ENCODE peak calls at places on chromosomes 13 and 19, in seven cellular contexts. E is C1 segment of cervical spinal cord; O is HFF-Myc; U is naive thymus-derived CD8-positive, alpha-beta T cell; S is CD4-positive, alpha-beta T cell; A is NCI-H526; D is HEK293T. C is an unnamed sample.

GRCh38 chr13:32316030-32316344 is 679 bp downstream of the BRCA2 start:
- DNase-seq in O (no peak), U (no peak), A (peak), E (no peak), D (no peak), S (no peak), C (no peak)

GRCh38 chr19:4524808-4525562 is 6.7 kb upstream of the PLIN4 start:
- DNase-seq in E (no peak), U (peak), S (peak), A (no peak), D (peak), O (no peak), C (peak)

GRCh38 chr19:16899566-16900075 is 10.8 kb downstream of the F2RL3 start:
- DNase-seq in D (peak), S (no peak), U (no peak), O (no peak), A (no peak), E (no peak), C (no peak)

GRCh38 chr19:732325-733069 is 18.4 kb upstream of the MISP start:
- DNase-seq in O (no peak), U (no peak), A (no peak), S (no peak), D (no peak), E (no peak), C (no peak)

GRCh38 chr19:15556634-15557181 is 48.4 kb downstream of the CYP4F22 start:
- DNase-seq in E (no peak), A (no peak), S (no peak), D (no peak), O (no peak), U (no peak), C (no peak)

GRCh38 chr13:73421310-73421912 is 362.6 kb downstream of the KLF5 start:
- DNase-seq in A (no peak), O (no peak), U (no peak), D (no peak), S (no peak), E (no peak), C (no peak)

GRCh38 chr13:40927929-40928328 is 91.2 kb downstream of the ELF1 start:
- DNase-seq in S (no peak), O (no peak), U (no peak), A (peak), D (no peak), E (no peak), C (no peak)

GRCh38 chr13:32659736-32660135 is 73.5 kb downstream of the PDS5B start:
- DNase-seq in O (no peak), A (no peak), U (no peak), E (no peak), S (no peak), D (no peak), C (no peak)

GRCh38 chr13:41588899-41589298 is 131.5 kb downstream of the RGCC start:
- DNase-seq in O (peak), E (no peak), U (no peak), S (no peak), D (no peak), A (no peak), C (no peak)

GRCh38 chr19:46515879-46516350 is 20.2 kb upstream of the PNMA8B start:
- DNase-seq in E (no peak), U (peak), O (peak), S (no peak), D (peak), A (no peak), C (no peak)

GRCh38 chr19:48810151-48810550 is 678 bp downstream of the BCAT2 start:
- DNase-seq in O (no peak), S (no peak), A (no peak), D (no peak), U (no peak), E (no peak), C (no peak)

GRCh38 chr19:13637664-13638063 is 126.7 kb upstream of the MRI1 start:
- DNase-seq in U (no peak), S (no peak), D (no peak), A (no peak), E (no peak), O (no peak), C (no peak)

GRCh38 chr13:77637583-77637982 is 59.9 kb upstream of the SLAIN1 start:
- DNase-seq in A (no peak), D (no peak), O (no peak), S (no peak), E (no peak), U (no peak), C (no peak)

GRCh38 chr13:27043013-27043412 is 128.6 kb downstream of the USP12 start:
- DNase-seq in E (no peak), U (no peak), D (no peak), O (peak), S (no peak), A (peak), C (peak)

GRCh38 chr13:79328510-79328909 is 77.5 kb downstream of the RBM26 start:
- DNase-seq in D (no peak), O (no peak), A (no peak), U (no peak), S (no peak), E (no peak), C (no peak)

GRCh38 chr19:3186377-3186688 is 603 bp downstream of the NCLN start:
- DNase-seq in S (no peak), U (no peak), E (no peak), O (no peak), D (no peak), A (no peak), C (no peak)

GRCh38 chr13:44918323-44919102 is 70.8 kb downstream of the NUFIP1 start:
- DNase-seq in A (peak), O (peak), S (peak), D (peak), E (peak), U (no peak), C (peak)

GRCh38 chr13:70357031-70357430 is 248.8 kb upstream of the KLHL1 start:
- DNase-seq in D (no peak), A (no peak), O (no peak), E (no peak), S (no peak), U (no peak), C (no peak)

GRCh38 chr13:38419312-38419873 is 69.7 kb downstream of the UFM1 start:
- DNase-seq in D (no peak), S (no peak), E (no peak), O (no peak), U (no peak), A (no peak), C (no peak)

GRCh38 chr19:12783226-12783848 is 7.9 kb upstream of the JUNB start:
- DNase-seq in A (no peak), S (no peak), D (no peak), E (no peak), O (no peak), U (no peak), C (no peak)

GRCh38 chr13:49214917-49215376 is 5.2 kb upstream of the MLNR start:
- DNase-seq in E (no peak), S (peak), D (no peak), U (peak), O (no peak), A (no peak), C (no peak)

GRCh38 chr19:5803441-5803751 is 1.5 kb upstream of the NRTN start:
- DNase-seq in A (no peak), S (no peak), U (no peak), O (no peak), E (no peak), D (no peak), C (no peak)

GRCh38 chr13:101452519-101453485 is at the start of gene ITGBL1:
- DNase-seq in E (peak), S (no peak), D (no peak), U (no peak), O (no peak), A (no peak), C (no peak)

GRCh38 chr19:14097532-14098151 is 7.1 kb upstream of the SAMD1 start:
- DNase-seq in U (no peak), S (no peak), E (no peak), O (no peak), A (no peak), D (no peak), C (no peak)

GRCh38 chr13:57641071-57641470 is 9.5 kb downstream of the PCDH17 start:
- DNase-seq in E (no peak), S (no peak), O (no peak), A (no peak), U (no peak), D (no peak), C (no peak)

GRCh38 chr19:14901675-14902260 is 15.8 kb upstream of the OR7A17 start:
- DNase-seq in U (no peak), A (no peak), O (no peak), D (no peak), E (no peak), S (no peak), C (no peak)

GRCh38 chr19:39969266-39969665 is 1.7 kb upstream of the PSMC4 start:
- DNase-seq in A (no peak), D (no peak), U (no peak), O (no peak), E (no peak), S (no peak), C (no peak)

GRCh38 chr19:39405930-39406655 is 554 bp upstream of the ZFP36 start:
- DNase-seq in U (peak), O (no peak), S (peak), A (no peak), E (no peak), D (no peak), C (no peak)

GRCh38 chr19:53981408-53981998 is 9.9 kb upstream of the CACNG6 start:
- DNase-seq in U (no peak), A (no peak), S (no peak), E (no peak), D (no peak), O (no peak), C (no peak)

GRCh38 chr13:113205428-113205931 is 3.0 kb downstream of the PCID2 start:
- DNase-seq in A (no peak), U (no peak), O (no peak), E (no peak), S (no peak), D (no peak), C (no peak)

GRCh38 chr19:1027953-1028902 is 1.8 kb downstream of the CNN2 start:
- DNase-seq in E (no peak), D (no peak), O (peak), S (peak), A (no peak), U (peak), C (no peak)

C was measured in amygdala.